ENCODE peak calls at places on chromosomes 2 and 18, in four cellular contexts. One of them, this sample, is unnamed.

GRCh38 chr2:86482034-86482433 is 40.9 kb downstream of the KDM3A start:
- DNase-seq in fibroblast of mammary gland: no peak
- DNase-seq in T-cell: no peak
- DNase-seq in EL: no peak
- DNase-seq in this sample: no peak

GRCh38 chr2:55985406-55985805 is 61.8 kb upstream of the EFEMP1 start:
- DNase-seq in fibroblast of mammary gland: no peak
- DNase-seq in T-cell: no peak
- DNase-seq in EL: no peak
- DNase-seq in this sample: no peak

GRCh38 chr2:178386951-178387602 is 63.9 kb downstream of the PRKRA start:
- DNase-seq in fibroblast of mammary gland: peak
- DNase-seq in T-cell: no peak
- DNase-seq in EL: no peak
- DNase-seq in this sample: no peak

GRCh38 chr2:161839931-161840330 is 215.7 kb downstream of the SLC4A10 start:
- DNase-seq in fibroblast of mammary gland: no peak
- DNase-seq in T-cell: no peak
- DNase-seq in EL: no peak
- DNase-seq in this sample: no peak

GRCh38 chr18:42574871-42575270 is 540.6 kb downstream of the RIT2 start:
- DNase-seq in fibroblast of mammary gland: no peak
- DNase-seq in T-cell: no peak
- DNase-seq in EL: no peak
- DNase-seq in this sample: no peak

GRCh38 chr2:216584112-216584511 is 49.1 kb upstream of the IGFBP2 start:
- DNase-seq in fibroblast of mammary gland: no peak
- DNase-seq in T-cell: no peak
- DNase-seq in EL: no peak
- DNase-seq in this sample: no peak

GRCh38 chr18:25230658-25231326 is 121.2 kb downstream of the ZNF521 start:
- DNase-seq in fibroblast of mammary gland: peak
- DNase-seq in T-cell: no peak
- DNase-seq in EL: peak
- DNase-seq in this sample: peak

GRCh38 chr2:77487074-77487803 is 34.9 kb downstream of the LRRTM4 start:
- DNase-seq in fibroblast of mammary gland: no peak
- DNase-seq in T-cell: no peak
- DNase-seq in EL: no peak
- DNase-seq in this sample: peak

This sample was measured in kidney.